ENCODE peak calls at places on chromosome 13, in seven cellular contexts. One of them, this sample, is unnamed.

GRCh38 chr13:101917833-101918755 is 465.6 kb downstream of the ITGBL1 start:
- DNase-seq in colonic mucosa: no peak
- DNase-seq in activated CD4-positive, alpha-beta T cell treated with anti-CD3 and anti-CD28 coated beads, Interleukin-2, amount 50 U/mL, for 48 hours: no peak
- DNase-seq in LoVo: no peak
- DNase-seq in GM04504: no peak
- DNase-seq in GM06990: no peak
- DNase-seq in Right ventricle myocardium superior: no peak
- DNase-seq in this sample: no peak

GRCh38 chr13:33351324-33351723 is 65.8 kb upstream of the STARD13 start:
- DNase-seq in GM04504: no peak
- DNase-seq in activated CD4-positive, alpha-beta T cell treated with anti-CD3 and anti-CD28 coated beads, Interleukin-2, amount 50 U/mL, for 48 hours: no peak
- DNase-seq in LoVo: no peak
- DNase-seq in GM06990: no peak
- DNase-seq in colonic mucosa: peak
- DNase-seq in Right ventricle myocardium superior: no peak
- DNase-seq in this sample: no peak

GRCh38 chr13:111304603-111305289 is 15.7 kb upstream of the TEX29 start:
- DNase-seq in activated CD4-positive, alpha-beta T cell treated with anti-CD3 and anti-CD28 coated beads, Interleukin-2, amount 50 U/mL, for 48 hours: no peak
- DNase-seq in Right ventricle myocardium superior: no peak
- DNase-seq in colonic mucosa: no peak
- DNase-seq in GM06990: no peak
- DNase-seq in GM04504: no peak
- DNase-seq in LoVo: no peak
- DNase-seq in this sample: no peak

GRCh38 chr13:33182729-33183128 is 102.8 kb downstream of the STARD13 start:
- DNase-seq in GM04504: no peak
- DNase-seq in colonic mucosa: no peak
- DNase-seq in LoVo: no peak
- DNase-seq in activated CD4-positive, alpha-beta T cell treated with anti-CD3 and anti-CD28 coated beads, Interleukin-2, amount 50 U/mL, for 48 hours: no peak
- DNase-seq in Right ventricle myocardium superior: no peak
- DNase-seq in GM06990: no peak
- DNase-seq in this sample: no peak

GRCh38 chr13:51342706-51343105 is 3.2 kb downstream of the SERPINE3 start:
- DNase-seq in Right ventricle myocardium superior: no peak
- DNase-seq in colonic mucosa: no peak
- DNase-seq in activated CD4-positive, alpha-beta T cell treated with anti-CD3 and anti-CD28 coated beads, Interleukin-2, amount 50 U/mL, for 48 hours: no peak
- DNase-seq in LoVo: no peak
- DNase-seq in GM06990: no peak
- DNase-seq in GM04504: peak
- DNase-seq in this sample: peak

GRCh38 chr13:21478881-21479808 is 20.0 kb upstream of the ZDHHC20 start:
- DNase-seq in Right ventricle myocardium superior: no peak
- DNase-seq in GM06990: no peak
- DNase-seq in colonic mucosa: peak
- DNase-seq in GM04504: peak
- DNase-seq in activated CD4-positive, alpha-beta T cell treated with anti-CD3 and anti-CD28 coated beads, Interleukin-2, amount 50 U/mL, for 48 hours: peak
- DNase-seq in LoVo: peak
- DNase-seq in this sample: peak

GRCh38 chr13:42333613-42334328 is 61.8 kb downstream of the AKAP11 start:
- DNase-seq in colonic mucosa: no peak
- DNase-seq in Right ventricle myocardium superior: no peak
- DNase-seq in LoVo: no peak
- DNase-seq in GM06990: peak
- DNase-seq in GM04504: no peak
- DNase-seq in activated CD4-positive, alpha-beta T cell treated with anti-CD3 and anti-CD28 coated beads, Interleukin-2, amount 50 U/mL, for 48 hours: no peak
- DNase-seq in this sample: no peak

GRCh38 chr13:26919311-26919710 is 158.7 kb upstream of the GPR12 start:
- DNase-seq in Right ventricle myocardium superior: no peak
- DNase-seq in GM06990: no peak
- DNase-seq in activated CD4-positive, alpha-beta T cell treated with anti-CD3 and anti-CD28 coated beads, Interleukin-2, amount 50 U/mL, for 48 hours: no peak
- DNase-seq in colonic mucosa: no peak
- DNase-seq in LoVo: no peak
- DNase-seq in GM04504: no peak
- DNase-seq in this sample: no peak

GRCh38 chr13:40640845-40641458 is 25.5 kb downstream of the FOXO1 start:
- DNase-seq in LoVo: no peak
- DNase-seq in Right ventricle myocardium superior: no peak
- DNase-seq in GM04504: no peak
- DNase-seq in activated CD4-positive, alpha-beta T cell treated with anti-CD3 and anti-CD28 coated beads, Interleukin-2, amount 50 U/mL, for 48 hours: peak
- DNase-seq in GM06990: no peak
- DNase-seq in colonic mucosa: no peak
- DNase-seq in this sample: no peak

GRCh38 chr13:75250526-75251183 is 231.3 kb downstream of the TBC1D4 start:
- DNase-seq in activated CD4-positive, alpha-beta T cell treated with anti-CD3 and anti-CD28 coated beads, Interleukin-2, amount 50 U/mL, for 48 hours: no peak
- DNase-seq in colonic mucosa: no peak
- DNase-seq in Right ventricle myocardium superior: no peak
- DNase-seq in GM06990: no peak
- DNase-seq in GM04504: no peak
- DNase-seq in LoVo: no peak
- DNase-seq in this sample: peak

GRCh38 chr13:23506821-23507210 is 63.4 kb upstream of the TNFRSF19 start:
- DNase-seq in Right ventricle myocardium superior: no peak
- DNase-seq in colonic mucosa: no peak
- DNase-seq in activated CD4-positive, alpha-beta T cell treated with anti-CD3 and anti-CD28 coated beads, Interleukin-2, amount 50 U/mL, for 48 hours: no peak
- DNase-seq in GM04504: peak
- DNase-seq in LoVo: no peak
- DNase-seq in GM06990: no peak
- DNase-seq in this sample: peak

GRCh38 chr13:101383595-101383994 is 32.7 kb downstream of the NALCN start:
- DNase-seq in GM06990: no peak
- DNase-seq in GM04504: no peak
- DNase-seq in activated CD4-positive, alpha-beta T cell treated with anti-CD3 and anti-CD28 coated beads, Interleukin-2, amount 50 U/mL, for 48 hours: no peak
- DNase-seq in colonic mucosa: no peak
- DNase-seq in LoVo: no peak
- DNase-seq in Right ventricle myocardium superior: no peak
- DNase-seq in this sample: no peak

GRCh38 chr13:107822006-107822405 is 393.3 kb downstream of the LIG4 start:
- DNase-seq in colonic mucosa: no peak
- DNase-seq in GM04504: no peak
- DNase-seq in activated CD4-positive, alpha-beta T cell treated with anti-CD3 and anti-CD28 coated beads, Interleukin-2, amount 50 U/mL, for 48 hours: no peak
- DNase-seq in GM06990: no peak
- DNase-seq in LoVo: no peak
- DNase-seq in Right ventricle myocardium superior: no peak
- DNase-seq in this sample: no peak

GRCh38 chr13:45068036-45069001 is 52.0 kb upstream of the GTF2F2 start:
- DNase-seq in Right ventricle myocardium superior: no peak
- DNase-seq in GM06990: no peak
- DNase-seq in LoVo: no peak
- DNase-seq in activated CD4-positive, alpha-beta T cell treated with anti-CD3 and anti-CD28 coated beads, Interleukin-2, amount 50 U/mL, for 48 hours: no peak
- DNase-seq in GM04504: no peak
- DNase-seq in colonic mucosa: no peak
- DNase-seq in this sample: no peak

GRCh38 chr13:36904219-36904618 is 15.8 kb downstream of the SMAD9 start:
- DNase-seq in LoVo: no peak
- DNase-seq in Right ventricle myocardium superior: no peak
- DNase-seq in colonic mucosa: peak
- DNase-seq in GM04504: no peak
- DNase-seq in GM06990: no peak
- DNase-seq in activated CD4-positive, alpha-beta T cell treated with anti-CD3 and anti-CD28 coated beads, Interleukin-2, amount 50 U/mL, for 48 hours: no peak
- DNase-seq in this sample: no peak

GRCh38 chr13:101150998-101151397 is 265.3 kb downstream of the NALCN start:
- DNase-seq in GM06990: no peak
- DNase-seq in activated CD4-positive, alpha-beta T cell treated with anti-CD3 and anti-CD28 coated beads, Interleukin-2, amount 50 U/mL, for 48 hours: no peak
- DNase-seq in LoVo: no peak
- DNase-seq in GM04504: no peak
- DNase-seq in colonic mucosa: no peak
- DNase-seq in Right ventricle myocardium superior: no peak
- DNase-seq in this sample: no peak

GRCh38 chr13:32802159-32802558 is 214.1 kb upstream of the KL start:
- DNase-seq in GM04504: no peak
- DNase-seq in LoVo: no peak
- DNase-seq in activated CD4-positive, alpha-beta T cell treated with anti-CD3 and anti-CD28 coated beads, Interleukin-2, amount 50 U/mL, for 48 hours: no peak
- DNase-seq in Right ventricle myocardium superior: no peak
- DNase-seq in colonic mucosa: no peak
- DNase-seq in GM06990: no peak
- DNase-seq in this sample: no peak

GRCh38 chr13:61010358-61010757 is 405.3 kb downstream of the PCDH20 start:
- DNase-seq in colonic mucosa: no peak
- DNase-seq in GM06990: no peak
- DNase-seq in LoVo: no peak
- DNase-seq in GM04504: no peak
- DNase-seq in activated CD4-positive, alpha-beta T cell treated with anti-CD3 and anti-CD28 coated beads, Interleukin-2, amount 50 U/mL, for 48 hours: no peak
- DNase-seq in Right ventricle myocardium superior: no peak
- DNase-seq in this sample: no peak

GRCh38 chr13:112079696-112080095 is 12.7 kb downstream of the SOX1 start:
- DNase-seq in GM04504: no peak
- DNase-seq in Right ventricle myocardium superior: no peak
- DNase-seq in activated CD4-positive, alpha-beta T cell treated with anti-CD3 and anti-CD28 coated beads, Interleukin-2, amount 50 U/mL, for 48 hours: no peak
- DNase-seq in LoVo: no peak
- DNase-seq in GM06990: no peak
- DNase-seq in colonic mucosa: no peak
- DNase-seq in this sample: no peak

GRCh38 chr13:39047560-39047959 is 9.3 kb downstream of the NHLRC3 start:
- DNase-seq in activated CD4-positive, alpha-beta T cell treated with anti-CD3 and anti-CD28 coated beads, Interleukin-2, amount 50 U/mL, for 48 hours: no peak
- DNase-seq in GM04504: no peak
- DNase-seq in Right ventricle myocardium superior: no peak
- DNase-seq in GM06990: no peak
- DNase-seq in colonic mucosa: no peak
- DNase-seq in LoVo: no peak
- DNase-seq in this sample: no peak

GRCh38 chr13:103062079-103062478 is 4.1 kb downstream of the SLC10A2 start:
- DNase-seq in colonic mucosa: no peak
- DNase-seq in activated CD4-positive, alpha-beta T cell treated with anti-CD3 and anti-CD28 coated beads, Interleukin-2, amount 50 U/mL, for 48 hours: no peak
- DNase-seq in Right ventricle myocardium superior: no peak
- DNase-seq in GM04504: no peak
- DNase-seq in GM06990: no peak
- DNase-seq in LoVo: no peak
- DNase-seq in this sample: no peak

GRCh38 chr13:97758317-97758716 is 195.2 kb upstream of the IPO5 start:
- DNase-seq in activated CD4-positive, alpha-beta T cell treated with anti-CD3 and anti-CD28 coated beads, Interleukin-2, amount 50 U/mL, for 48 hours: no peak
- DNase-seq in GM04504: no peak
- DNase-seq in LoVo: no peak
- DNase-seq in Right ventricle myocardium superior: no peak
- DNase-seq in colonic mucosa: no peak
- DNase-seq in GM06990: no peak
- DNase-seq in this sample: no peak

GRCh38 chr13:51134763-51135365 is 23.8 kb upstream of the C13orf42 start:
- DNase-seq in GM06990: no peak
- DNase-seq in Right ventricle myocardium superior: no peak
- DNase-seq in LoVo: no peak
- DNase-seq in activated CD4-positive, alpha-beta T cell treated with anti-CD3 and anti-CD28 coated beads, Interleukin-2, amount 50 U/mL, for 48 hours: no peak
- DNase-seq in colonic mucosa: no peak
- DNase-seq in GM04504: no peak
- DNase-seq in this sample: no peak

GRCh38 chr13:37546087-37546486 is 52.5 kb downstream of the POSTN start:
- DNase-seq in activated CD4-positive, alpha-beta T cell treated with anti-CD3 and anti-CD28 coated beads, Interleukin-2, amount 50 U/mL, for 48 hours: no peak
- DNase-seq in GM04504: no peak
- DNase-seq in colonic mucosa: no peak
- DNase-seq in Right ventricle myocardium superior: no peak
- DNase-seq in LoVo: no peak
- DNase-seq in GM06990: no peak
- DNase-seq in this sample: no peak

GRCh38 chr13:26197298-26197697 is 24.8 kb downstream of the RNF6 start:
- DNase-seq in LoVo: no peak
- DNase-seq in GM06990: no peak
- DNase-seq in colonic mucosa: no peak
- DNase-seq in GM04504: no peak
- DNase-seq in Right ventricle myocardium superior: no peak
- DNase-seq in activated CD4-positive, alpha-beta T cell treated with anti-CD3 and anti-CD28 coated beads, Interleukin-2, amount 50 U/mL, for 48 hours: no peak
- DNase-seq in this sample: no peak

GRCh38 chr13:27556109-27556508 is 64.2 kb downstream of the LNX2 start:
- DNase-seq in LoVo: no peak
- DNase-seq in activated CD4-positive, alpha-beta T cell treated with anti-CD3 and anti-CD28 coated beads, Interleukin-2, amount 50 U/mL, for 48 hours: no peak
- DNase-seq in colonic mucosa: no peak
- DNase-seq in Right ventricle myocardium superior: peak
- DNase-seq in GM06990: no peak
- DNase-seq in GM04504: no peak
- DNase-seq in this sample: peak